ENCODE peak calls at places on chromosomes 2 and 18, in nine cellular contexts. One of them, this sample, is unnamed.

GRCh38 chr2:217158906-217159305 is 299.0 kb upstream of the TNP1 start:
- DNase-seq in left lung: no peak
- DNase-seq in fibroblast of the aortic adventitia: no peak
- DNase-seq in A549: no peak
- DNase-seq in AG04449: no peak
- DNase-seq in neuronal stem cell: no peak
- DNase-seq in astrocyte: no peak
- DNase-seq in esophagus squamous epithelium: no peak
- DNase-seq in fibroblast of mammary gland: no peak
- DNase-seq in this sample: no peak

GRCh38 chr2:204175552-204176271 is 239.1 kb downstream of the ICOS start:
- DNase-seq in left lung: no peak
- DNase-seq in fibroblast of the aortic adventitia: no peak
- DNase-seq in A549: no peak
- DNase-seq in AG04449: no peak
- DNase-seq in neuronal stem cell: no peak
- DNase-seq in astrocyte: no peak
- DNase-seq in esophagus squamous epithelium: no peak
- DNase-seq in fibroblast of mammary gland: no peak
- DNase-seq in this sample: no peak

GRCh38 chr2:229909090-229909489 is 12.7 kb downstream of the TRIP12 start:
- DNase-seq in left lung: no peak
- DNase-seq in fibroblast of the aortic adventitia: peak
- DNase-seq in A549: no peak
- DNase-seq in AG04449: no peak
- DNase-seq in neuronal stem cell: no peak
- DNase-seq in astrocyte: no peak
- DNase-seq in esophagus squamous epithelium: no peak
- DNase-seq in fibroblast of mammary gland: no peak
- DNase-seq in this sample: no peak

GRCh38 chr2:67399144-67399543 is 2.0 kb downstream of the ETAA1 start:
- DNase-seq in left lung: no peak
- DNase-seq in fibroblast of the aortic adventitia: no peak
- DNase-seq in A549: peak
- DNase-seq in AG04449: no peak
- DNase-seq in neuronal stem cell: no peak
- DNase-seq in astrocyte: no peak
- DNase-seq in esophagus squamous epithelium: no peak
- DNase-seq in fibroblast of mammary gland: no peak
- DNase-seq in this sample: no peak

GRCh38 chr2:68537872-68538271 is 70.5 kb downstream of the APLF start:
- DNase-seq in left lung: no peak
- DNase-seq in fibroblast of the aortic adventitia: peak
- DNase-seq in A549: no peak
- DNase-seq in AG04449: peak
- DNase-seq in neuronal stem cell: no peak
- DNase-seq in astrocyte: no peak
- DNase-seq in esophagus squamous epithelium: no peak
- DNase-seq in fibroblast of mammary gland: peak
- DNase-seq in this sample: no peak

GRCh38 chr2:119245076-119245840 is 21.6 kb downstream of the STEAP3 start:
- DNase-seq in left lung: no peak
- DNase-seq in fibroblast of the aortic adventitia: no peak
- DNase-seq in A549: no peak
- DNase-seq in AG04449: no peak
- DNase-seq in neuronal stem cell: no peak
- DNase-seq in astrocyte: no peak
- DNase-seq in esophagus squamous epithelium: no peak
- DNase-seq in fibroblast of mammary gland: no peak
- DNase-seq in this sample: no peak

GRCh38 chr18:13703899-13704298 is 22.5 kb downstream of the FAM210A start:
- DNase-seq in left lung: no peak
- DNase-seq in fibroblast of the aortic adventitia: no peak
- DNase-seq in A549: peak
- DNase-seq in AG04449: no peak
- DNase-seq in neuronal stem cell: peak
- DNase-seq in astrocyte: peak
- DNase-seq in esophagus squamous epithelium: no peak
- DNase-seq in fibroblast of mammary gland: peak
- DNase-seq in this sample: peak

GRCh38 chr2:24898122-24899109 is 21.6 kb downstream of the ADCY3 start:
- DNase-seq in left lung: no peak
- DNase-seq in fibroblast of the aortic adventitia: no peak
- DNase-seq in A549: no peak
- DNase-seq in AG04449: no peak
- DNase-seq in neuronal stem cell: no peak
- DNase-seq in astrocyte: no peak
- DNase-seq in esophagus squamous epithelium: no peak
- DNase-seq in fibroblast of mammary gland: no peak
- DNase-seq in this sample: no peak

GRCh38 chr2:176092270-176093144 is at the start of gene HOXD13:
- DNase-seq in left lung: peak
- DNase-seq in fibroblast of the aortic adventitia: no peak
- DNase-seq in A549: no peak
- DNase-seq in AG04449: no peak
- DNase-seq in neuronal stem cell: no peak
- DNase-seq in astrocyte: no peak
- DNase-seq in esophagus squamous epithelium: no peak
- DNase-seq in fibroblast of mammary gland: no peak
- DNase-seq in this sample: no peak
- H3K4me3 ChIP-seq in left lung: no peak
- H3K4me3 ChIP-seq in fibroblast of the aortic adventitia: no peak
- H3K4me3 ChIP-seq in A549: peak
- H3K4me3 ChIP-seq in AG04449: no peak
- H3K4me3 ChIP-seq in neuronal stem cell: peak
- H3K4me3 ChIP-seq in astrocyte: no peak
- H3K4me3 ChIP-seq in esophagus squamous epithelium: peak
- H3K4me3 ChIP-seq in fibroblast of mammary gland: no peak
- H3K4me3 ChIP-seq in this sample: peak

GRCh38 chr2:240451108-240451611 is 15.7 kb downstream of the GPC1 start:
- DNase-seq in left lung: peak
- DNase-seq in fibroblast of the aortic adventitia: no peak
- DNase-seq in A549: no peak
- DNase-seq in AG04449: no peak
- DNase-seq in neuronal stem cell: no peak
- DNase-seq in astrocyte: no peak
- DNase-seq in esophagus squamous epithelium: no peak
- DNase-seq in fibroblast of mammary gland: no peak
- DNase-seq in this sample: no peak

GRCh38 chr2:240453461-240454030 is 18.1 kb downstream of the GPC1 start:
- DNase-seq in left lung: peak
- DNase-seq in fibroblast of the aortic adventitia: no peak
- DNase-seq in A549: no peak
- DNase-seq in AG04449: no peak
- DNase-seq in neuronal stem cell: no peak
- DNase-seq in astrocyte: no peak
- DNase-seq in esophagus squamous epithelium: no peak
- DNase-seq in fibroblast of mammary gland: no peak
- DNase-seq in this sample: no peak

GRCh38 chr2:240454031-240454901 is 18.8 kb downstream of the GPC1 start:
- DNase-seq in left lung: peak
- DNase-seq in fibroblast of the aortic adventitia: no peak
- DNase-seq in A549: no peak
- DNase-seq in AG04449: no peak
- DNase-seq in neuronal stem cell: no peak
- DNase-seq in astrocyte: no peak
- DNase-seq in esophagus squamous epithelium: no peak
- DNase-seq in fibroblast of mammary gland: no peak
- DNase-seq in this sample: no peak

GRCh38 chr2:240451791-240452470 is 16.5 kb downstream of the GPC1 start:
- DNase-seq in left lung: peak
- DNase-seq in fibroblast of the aortic adventitia: no peak
- DNase-seq in A549: no peak
- DNase-seq in AG04449: no peak
- DNase-seq in neuronal stem cell: no peak
- DNase-seq in astrocyte: no peak
- DNase-seq in esophagus squamous epithelium: no peak
- DNase-seq in fibroblast of mammary gland: no peak
- DNase-seq in this sample: no peak

DNA sequence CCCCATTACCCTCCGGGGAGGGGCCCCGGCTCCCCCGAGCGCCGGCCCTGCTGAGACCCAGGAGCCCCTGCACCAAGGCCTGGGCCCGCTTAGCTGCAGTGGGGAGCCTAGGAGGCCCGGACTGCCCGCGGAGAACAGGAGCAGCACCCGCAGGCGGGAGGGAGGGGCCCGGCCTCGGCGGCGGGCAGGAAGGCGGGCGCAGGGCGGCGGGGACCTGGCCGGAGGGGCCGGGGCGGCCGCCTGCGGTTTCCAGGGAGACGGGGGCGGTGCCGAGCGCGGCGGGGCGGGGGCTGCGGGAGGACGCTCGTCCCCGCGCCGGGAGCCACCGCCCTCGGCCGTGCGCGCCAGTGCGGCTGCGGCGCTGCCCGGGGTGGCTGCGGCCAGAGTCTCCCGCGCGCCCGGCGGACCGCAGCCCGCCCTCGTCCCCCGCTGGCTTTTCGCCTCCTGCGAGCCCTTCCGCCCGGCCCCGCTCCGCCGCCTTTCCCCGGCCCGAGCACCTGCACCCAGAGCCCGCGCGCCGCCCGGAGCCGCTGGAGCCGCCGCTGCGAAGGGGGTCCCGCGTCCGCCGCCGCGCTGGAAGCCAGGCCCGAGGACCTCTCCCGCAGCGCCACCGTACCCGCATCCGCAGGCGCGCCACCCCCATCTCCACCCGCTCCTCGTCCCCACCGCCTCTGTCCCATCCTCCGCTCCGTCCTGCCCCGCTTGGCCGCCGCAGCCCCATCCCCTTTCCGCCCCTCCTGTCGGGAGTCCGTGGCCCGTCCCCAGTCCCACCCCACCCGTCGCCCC is 17.2 kb downstream of the GPC1 start:
- DNase-seq in left lung: peak
- DNase-seq in fibroblast of the aortic adventitia: peak
- DNase-seq in A549: peak
- DNase-seq in AG04449: no peak
- DNase-seq in neuronal stem cell: peak
- DNase-seq in astrocyte: no peak
- DNase-seq in esophagus squamous epithelium: no peak
- DNase-seq in fibroblast of mammary gland: peak
- DNase-seq in this sample: no peak
- H3K4me3 ChIP-seq in left lung: peak
- H3K4me3 ChIP-seq in fibroblast of the aortic adventitia: peak
- H3K4me3 ChIP-seq in A549: peak
- H3K4me3 ChIP-seq in AG04449: peak
- H3K4me3 ChIP-seq in neuronal stem cell: peak
- H3K4me3 ChIP-seq in astrocyte: peak
- H3K4me3 ChIP-seq in esophagus squamous epithelium: peak
- H3K4me3 ChIP-seq in fibroblast of mammary gland: peak
- H3K4me3 ChIP-seq in this sample: no peak

GRCh38 chr2:222915092-222915957 is 54.5 kb downstream of the ACSL3 start:
- DNase-seq in left lung: no peak
- DNase-seq in fibroblast of the aortic adventitia: peak
- DNase-seq in A549: peak
- DNase-seq in AG04449: no peak
- DNase-seq in neuronal stem cell: no peak
- DNase-seq in astrocyte: no peak
- DNase-seq in esophagus squamous epithelium: no peak
- DNase-seq in fibroblast of mammary gland: peak
- DNase-seq in this sample: no peak

GRCh38 chr2:222907790-222908431 is 47.1 kb downstream of the ACSL3 start:
- DNase-seq in left lung: no peak
- DNase-seq in fibroblast of the aortic adventitia: peak
- DNase-seq in A549: no peak
- DNase-seq in AG04449: no peak
- DNase-seq in neuronal stem cell: no peak
- DNase-seq in astrocyte: peak
- DNase-seq in esophagus squamous epithelium: no peak
- DNase-seq in fibroblast of mammary gland: peak
- DNase-seq in this sample: peak

GRCh38 chr2:222909276-222909675 is 48.4 kb downstream of the ACSL3 start:
- DNase-seq in left lung: no peak
- DNase-seq in fibroblast of the aortic adventitia: no peak
- DNase-seq in A549: no peak
- DNase-seq in AG04449: no peak
- DNase-seq in neuronal stem cell: no peak
- DNase-seq in astrocyte: no peak
- DNase-seq in esophagus squamous epithelium: no peak
- DNase-seq in fibroblast of mammary gland: no peak
- DNase-seq in this sample: peak

GRCh38 chr2:222912776-222913175 is 51.9 kb downstream of the ACSL3 start:
- DNase-seq in left lung: no peak
- DNase-seq in fibroblast of the aortic adventitia: no peak
- DNase-seq in A549: no peak
- DNase-seq in AG04449: no peak
- DNase-seq in neuronal stem cell: no peak
- DNase-seq in astrocyte: no peak
- DNase-seq in esophagus squamous epithelium: no peak
- DNase-seq in fibroblast of mammary gland: no peak
- DNase-seq in this sample: no peak

GRCh38 chr2:222912117-222912516 is 51.3 kb downstream of the ACSL3 start:
- DNase-seq in left lung: no peak
- DNase-seq in fibroblast of the aortic adventitia: peak
- DNase-seq in A549: no peak
- DNase-seq in AG04449: no peak
- DNase-seq in neuronal stem cell: no peak
- DNase-seq in astrocyte: peak
- DNase-seq in esophagus squamous epithelium: no peak
- DNase-seq in fibroblast of mammary gland: peak
- DNase-seq in this sample: peak
- H3K4me3 ChIP-seq in left lung: no peak
- H3K4me3 ChIP-seq in fibroblast of the aortic adventitia: no peak
- H3K4me3 ChIP-seq in A549: no peak
- H3K4me3 ChIP-seq in AG04449: no peak
- H3K4me3 ChIP-seq in neuronal stem cell: no peak
- H3K4me3 ChIP-seq in astrocyte: no peak
- H3K4me3 ChIP-seq in esophagus squamous epithelium: no peak
- H3K4me3 ChIP-seq in fibroblast of mammary gland: no peak
- H3K4me3 ChIP-seq in this sample: no peak

DNA sequence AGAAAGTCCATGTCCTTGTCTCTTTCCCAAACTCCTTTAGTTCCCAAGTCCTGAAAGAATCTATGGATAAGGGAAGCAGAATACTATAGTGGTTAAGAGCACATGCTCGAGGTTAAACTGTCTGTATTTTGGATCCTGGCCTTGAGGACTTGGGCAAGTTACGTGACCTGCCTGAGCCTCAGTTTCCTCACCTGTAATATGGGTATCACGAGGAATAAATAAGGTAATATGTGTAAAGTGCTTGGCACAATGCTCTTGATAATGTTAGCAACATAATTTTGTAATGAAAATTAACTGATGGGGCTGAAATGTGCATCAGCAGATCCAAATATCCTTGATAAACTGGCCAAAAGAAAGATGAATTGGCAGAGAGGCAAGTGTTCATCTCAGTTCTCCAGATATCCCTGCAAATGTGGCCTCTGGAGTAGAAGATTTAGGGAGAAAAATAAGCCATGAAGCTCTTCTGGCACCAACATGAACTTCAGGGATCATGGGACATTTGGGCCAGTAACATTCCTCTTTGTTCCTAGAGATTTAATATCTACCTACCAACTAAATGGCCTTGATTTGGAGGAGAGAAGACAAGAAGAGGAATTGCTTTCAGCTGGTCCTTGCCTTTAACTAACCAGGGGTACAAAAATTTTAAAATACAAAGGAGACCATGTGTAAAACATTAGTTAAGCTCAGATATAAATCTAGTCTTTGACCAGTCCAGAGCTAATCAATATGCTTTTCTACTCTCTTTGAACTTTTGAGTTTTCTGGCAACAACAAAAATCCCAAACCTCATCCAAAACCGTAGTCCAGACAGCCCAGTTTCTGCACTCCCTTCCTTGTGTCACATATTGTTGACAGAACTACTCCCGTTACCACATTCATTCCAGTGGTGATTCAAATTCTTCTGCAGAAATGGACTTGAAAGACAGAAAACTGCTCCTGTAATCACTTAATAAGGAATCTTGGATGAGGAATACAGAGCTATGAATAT is 52.7 kb upstream of the EML4 start:
- DNase-seq in left lung: no peak
- DNase-seq in fibroblast of the aortic adventitia: peak
- DNase-seq in A549: no peak
- DNase-seq in AG04449: peak
- DNase-seq in neuronal stem cell: no peak
- DNase-seq in astrocyte: peak
- DNase-seq in esophagus squamous epithelium: no peak
- DNase-seq in fibroblast of mammary gland: peak
- DNase-seq in this sample: no peak
- H3K4me3 ChIP-seq in left lung: no peak
- H3K4me3 ChIP-seq in fibroblast of the aortic adventitia: no peak
- H3K4me3 ChIP-seq in A549: no peak
- H3K4me3 ChIP-seq in AG04449: no peak
- H3K4me3 ChIP-seq in neuronal stem cell: no peak
- H3K4me3 ChIP-seq in astrocyte: no peak
- H3K4me3 ChIP-seq in esophagus squamous epithelium: no peak
- H3K4me3 ChIP-seq in fibroblast of mammary gland: no peak
- H3K4me3 ChIP-seq in this sample: no peak